ENCODE peak calls at places on chromosome 4, in four cellular contexts. M is CD8-positive, alpha-beta T cell; R is NCI-H1436; O is hepatocyte. W is an unnamed sample.
A peak's percentile ranks its signal among the peaks of the same experiment; 100 is the strongest.

GRCh38 chr4:123505457-123506310 is 109.1 kb downstream of the SPRY1 start:
- DNase-seq in M (peak; percentile 54), R (peak; percentile 67), O (peak; percentile 79), W (peak; percentile 97)

GRCh38 chr4:9944431-9945425 is 76.6 kb downstream of the SLC2A9 start:
- DNase-seq in R (no peak), O (no peak), M (peak; percentile 21), W (no peak)

GRCh38 chr4:6732441-6733357 is 16.7 kb downstream of the BLOC1S4 start:
- DNase-seq in M (no peak), R (no peak), O (peak; percentile 84), W (peak; percentile 77)

GRCh38 chr4:1382776-1383727 is 23.2 kb downstream of the NKX1-1 start:
- DNase-seq in O (no peak), R (no peak), M (no peak), W (no peak)

GRCh38 chr4:147513051-147513450 is 32.2 kb downstream of the EDNRA start:
- DNase-seq in O (no peak), M (no peak), R (no peak), W (no peak)

GRCh38 chr4:116358633-116359222 is 726.6 kb downstream of the TRAM1L1 start:
- DNase-seq in O (peak; percentile 90), M (peak; percentile 54), R (peak; percentile 26), W (peak; percentile 82)

GRCh38 chr4:1686440-1687036 is 2.4 kb upstream of the FAM53A start:
- DNase-seq in M (no peak), R (no peak), O (no peak), W (no peak)

GRCh38 chr4:140309124-140309870 is 64.1 kb upstream of the SCOC start:
- DNase-seq in O (no peak), M (no peak), R (no peak), W (no peak)

GRCh38 chr4:129583868-129584267 is 487.9 kb downstream of the C4orf33 start:
- DNase-seq in O (no peak), M (no peak), R (no peak), W (no peak)

GRCh38 chr4:5893013-5893580 is at the start of gene CRMP1:
- DNase-seq in R (peak; percentile 73), M (no peak), O (peak; percentile 51), W (no peak)

GRCh38 chr4:112355662-112356061 is 58.5 kb downstream of the ALPK1 start:
- DNase-seq in O (no peak), M (no peak), R (no peak), W (no peak)

GRCh38 chr4:81198151-81198550 is 16.9 kb downstream of the PRKG2 start:
- DNase-seq in O (no peak), R (peak; percentile 34), M (no peak), W (no peak)

GRCh38 chr4:32022071-32022470 is 1301.9 kb downstream of the PCDH7 start:
- DNase-seq in O (no peak), M (no peak), R (no peak), W (no peak)

GRCh38 chr4:122700178-122700725 is 32.3 kb upstream of the BBS12 start:
- DNase-seq in R (no peak), O (peak; percentile 78), M (no peak), W (peak; percentile 12)